ENCODE peak calls at places on chromosome 16, in five cellular contexts. L is tibial artery, F is spleen, W is Peyer's patch, H is IMR-90. N is an unnamed sample. For H3K4me1, the result is how much of the 10 kb centered on the place peaks cover.

GRCh38 chr16:51084074-51084928 is 66.8 kb downstream of the SALL1 start:
- DNase-seq in L (no peak), F (no peak), W (no peak), H (no peak), N (no peak)

GRCh38 chr16:66706506-66706880 is 9.9 kb upstream of the CMTM4 start:
- DNase-seq in L (no peak), F (no peak), W (no peak), H (no peak), N (peak)

GRCh38 chr16:29745126-29745852 is 501 bp downstream of the C16orf54 start:
- DNase-seq in L (no peak), F (peak), W (no peak), H (no peak), N (no peak)

GRCh38 chr16:89049484-89050118 is 44.1 kb upstream of the ACSF3 start:
- DNase-seq in L (no peak), F (peak), W (no peak), H (no peak), N (peak)

GRCh38 chr16:4425378-4426020 is at the start of gene DNAJA3:
- DNase-seq in L (peak), F (peak), W (peak), H (peak), N (peak)

GRCh38 chr16:64964126-64964540 is 157.7 kb downstream of the CDH11 start:
- DNase-seq in L (no peak), F (no peak), W (no peak), H (peak), N (no peak)

GRCh38 chr16:83802135-83802534 is 5.6 kb upstream of the HSBP1 start:
- DNase-seq in L (no peak), F (no peak), W (no peak), H (peak), N (no peak)

GRCh38 chr16:28110479-28110878 is 47.0 kb upstream of the GSG1L start:
- DNase-seq in L (no peak), F (peak), W (no peak), H (no peak), N (no peak)

GRCh38 chr16:84266451-84266850 is 26.6 kb upstream of the KCNG4 start:
- DNase-seq in L (no peak), F (no peak), W (no peak), H (peak), N (peak)

GRCh38 chr16:88566158-88566557 is 4.0 kb upstream of the ZC3H18 start:
- DNase-seq in L (no peak), F (no peak), W (no peak), H (peak), N (no peak)

GRCh38 chr16:56244612-56245011 is 53.3 kb downstream of the GNAO1 start:
- DNase-seq in L (no peak), F (no peak), W (no peak), H (no peak), N (no peak)

GRCh38 chr16:80006175-80006895 is 405.8 kb upstream of the MAF start:
- DNase-seq in L (no peak), F (no peak), W (no peak), H (peak), N (no peak)

GRCh38 chr16:85329059-85329812 is 217.0 kb upstream of the CIBAR2 start:
- DNase-seq in L (no peak), F (no peak), W (peak), H (peak), N (peak)

GRCh38 chr16:24718967-24719521 is 10.4 kb upstream of the TNRC6A start:
- DNase-seq in L (no peak), F (no peak), W (no peak), H (no peak), N (no peak)

GRCh38 chr16:75965504-75966374 is 239.4 kb upstream of the CPHXL start:
- DNase-seq in L (no peak), F (no peak), W (no peak), H (no peak), N (no peak)

GRCh38 chr16:3945751-3946603 is 65.5 kb upstream of the CREBBP start:
- DNase-seq in L (no peak), F (no peak), W (no peak), H (peak), N (no peak)

GRCh38 chr16:77660311-77660710 is 62.0 kb upstream of the NUDT7 start:
- DNase-seq in L (no peak), F (no peak), W (no peak), H (peak), N (no peak)

GRCh38 chr16:3587547-3588110 is 10.4 kb upstream of the NLRC3 start:
- DNase-seq in L (no peak), F (no peak), W (no peak), H (no peak), N (no peak)

GRCh38 chr16:15689290-15689689 is 39.2 kb downstream of the NDE1 start:
- DNase-seq in L (no peak), F (no peak), W (no peak), H (peak), N (no peak)

GRCh38 chr16:83720981-83721380 is 86.8 kb upstream of the HSBP1 start:
- DNase-seq in L (no peak), F (no peak), W (no peak), H (no peak), N (no peak)

GRCh38 chr16:30603945-30604315 is 6.3 kb downstream of the ZNF689 start:
- DNase-seq in L (no peak), F (no peak), W (no peak), H (no peak), N (no peak)

GRCh38 chr16:56331399-56331798 is 93.9 kb downstream of the AMFR start:
- DNase-seq in L (no peak), F (no peak), W (no peak), H (no peak), N (no peak)

GRCh38 chr16:78816499-78817441 is 717.3 kb downstream of the WWOX start:
- DNase-seq in L (peak), F (no peak), W (no peak), H (no peak), N (no peak)

GRCh38 chr16:57956270-57956808 is 14.6 kb downstream of the CNGB1 start:
- DNase-seq in L (no peak), F (no peak), W (no peak), H (no peak), N (no peak)

GRCh38 chr16:17983847-17984639 is 352.5 kb downstream of the NPIPA8 start:
- DNase-seq in L (no peak), F (no peak), W (no peak), H (no peak), N (no peak)

GRCh38 chr16:24721830-24722238 is 7.6 kb upstream of the TNRC6A start:
- DNase-seq in L (no peak), F (no peak), W (no peak), H (no peak), N (no peak)

GRCh38 chr16:53849585-53849984 is 145.6 kb downstream of the FTO start:
- DNase-seq in L (no peak), F (no peak), W (no peak), H (no peak), N (no peak)

GRCh38 chr16:78513838-78514237 is 414.4 kb downstream of the WWOX start:
- DNase-seq in L (no peak), F (no peak), W (no peak), H (no peak), N (no peak)

GRCh38 chr16:22664561-22664997 is 149.4 kb upstream of the HS3ST2 start:
- DNase-seq in L (no peak), F (no peak), W (no peak), H (no peak), N (no peak)

GRCh38 chr16:76277099-76278030 is at the start of gene CNTNAP4:
- DNase-seq in L (peak), F (no peak), W (no peak), H (no peak), N (peak)

GRCh38 chr16:52837251-52837650 is 215.4 kb downstream of the CHD9NB start:
- DNase-seq in L (no peak), F (no peak), W (no peak), H (peak), N (no peak)

GRCh38 chr16:85881436-85881835 is 17.5 kb upstream of the IRF8 start:
- DNase-seq in L (no peak), F (no peak), W (no peak), H (no peak), N (no peak)

GRCh38 chr16:55955845-55956244 is 80.7 kb upstream of the CES5A start:
- DNase-seq in L (no peak), F (no peak), W (no peak), H (no peak), N (peak)

GRCh38 chr16:57797526-57798266 is 4.6 kb downstream of the KIFC3 start:
- DNase-seq in L (no peak), F (no peak), W (peak), H (no peak), N (no peak)

GRCh38 chr16:85162478-85163277 is 50.4 kb upstream of the CIBAR2 start:
- DNase-seq in L (peak), F (no peak), W (no peak), H (peak), N (peak)

GRCh38 chr16:30621765-30622164 is 11.6 kb upstream of the ZNF689 start:
- DNase-seq in L (no peak), F (no peak), W (no peak), H (peak), N (no peak)

GRCh38 chr16:66480265-66481080 is 53.4 kb downstream of the BEAN1 start:
- DNase-seq in L (no peak), F (peak), W (no peak), H (no peak), N (no peak)

GRCh38 chr16:8929086-8929748 is 34.5 kb downstream of the USP7 start:
- DNase-seq in L (no peak), F (no peak), W (no peak), H (no peak), N (peak)
- H3K4me3 ChIP-seq in L (no peak), F (no peak), W (no peak), H (no peak), N (no peak)

GRCh38 chr16:82641336-82641984 is 14.7 kb downstream of the CDH13 start:
- DNase-seq in L (no peak), F (no peak), W (no peak), H (peak), N (no peak)
- TF ChIP-seq CTCF in L (peak), F (no peak), W (peak), H (peak), N (no peak)

DNA sequence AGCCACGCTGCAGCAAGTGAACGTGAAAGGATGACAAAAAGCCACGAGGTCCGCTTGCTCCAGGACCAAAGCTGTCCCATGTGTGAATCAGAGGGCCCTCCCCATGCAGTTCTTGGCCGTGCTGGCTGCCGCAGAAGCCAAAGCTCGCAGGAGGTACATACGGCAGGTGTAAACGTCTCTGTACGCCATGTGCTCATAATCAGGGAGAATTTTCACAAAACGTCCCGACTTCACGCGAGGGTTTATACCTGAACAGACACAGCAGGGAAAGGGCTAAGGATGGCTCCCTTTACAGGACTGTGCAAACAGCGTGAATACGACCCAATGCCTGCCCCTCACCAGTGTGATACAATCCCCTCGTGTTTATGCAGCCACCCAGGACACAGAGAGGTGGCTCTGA is 25.3 kb downstream of the FBXO31 start:
- DNase-seq in L (no peak), F (no peak), W (no peak), H (no peak), N (no peak)
- H3K4me1 ChIP-seq in L (under half), F (under half), W (under half), H (under half), N (under half)

DNA sequence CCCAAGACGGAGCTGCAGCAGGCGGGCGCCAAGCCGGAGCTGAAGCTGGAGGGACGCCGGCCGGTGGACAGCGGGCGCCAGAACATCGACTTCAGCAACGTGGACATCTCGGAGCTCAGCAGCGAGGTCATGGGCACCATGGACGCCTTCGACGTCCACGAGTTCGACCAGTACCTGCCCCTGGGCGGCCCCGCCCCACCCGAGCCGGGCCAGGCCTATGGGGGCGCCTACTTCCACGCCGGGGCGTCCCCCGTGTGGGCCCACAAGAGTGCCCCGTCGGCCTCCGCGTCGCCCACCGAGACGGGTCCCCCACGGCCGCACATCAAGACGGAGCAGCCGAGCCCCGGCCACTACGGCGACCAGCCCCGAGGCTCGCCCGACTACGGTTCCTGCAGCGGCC is 3.2 kb downstream of the SOX8 start:
- DNase-seq in L (no peak), F (no peak), W (no peak), H (no peak), N (no peak)
- H3K4me3 ChIP-seq in L (no peak), F (no peak), W (no peak), H (no peak), N (no peak)

GRCh38 chr16:72856797-72857196 is 191.1 kb downstream of the ZFHX3 start:
- DNase-seq in L (no peak), F (no peak), W (no peak), H (no peak), N (peak)
- TF ChIP-seq CTCF in L (peak), F (no peak), W (peak), H (peak), N (peak)

GRCh38 chr16:8928467-8928957 is 35.2 kb downstream of the USP7 start:
- DNase-seq in L (peak), F (no peak), W (no peak), H (peak), N (no peak)
- H3K4me1 ChIP-seq in L (under half), F (under half), W (under half), H (under half), N (under half)

DNA sequence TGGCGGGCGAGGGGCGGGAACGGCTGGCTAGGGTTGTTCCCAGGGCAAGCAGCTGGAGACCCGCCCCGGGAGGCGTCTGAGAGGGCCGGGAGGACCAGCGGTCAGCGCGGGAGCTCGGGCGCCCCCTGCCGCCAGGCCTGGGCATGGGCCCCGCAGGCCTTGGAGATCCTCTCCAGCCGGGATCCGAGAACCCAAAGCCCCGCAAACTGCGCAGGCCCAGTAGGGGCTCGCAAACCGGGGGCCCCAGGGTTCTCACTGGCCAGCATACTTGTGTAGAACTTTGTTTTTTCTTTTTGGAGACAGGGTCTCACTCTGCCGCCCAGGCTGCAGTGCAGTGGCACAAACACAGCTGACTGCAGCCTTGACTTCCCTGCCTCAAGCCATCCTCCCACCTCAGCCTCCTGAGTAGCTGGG is 20.8 kb upstream of the ZNF423 start:
- DNase-seq in L (peak), F (peak), W (peak), H (no peak), N (peak)
- H3K4me3 ChIP-seq in L (peak), F (no peak), W (peak), H (no peak), N (no peak)

GRCh38 chr16:13915033-13915635 is 4.8 kb upstream of the ERCC4 start:
- DNase-seq in L (no peak), F (no peak), W (no peak), H (no peak), N (no peak)

GRCh38 chr16:13919683-13920509 is at the start of gene ERCC4:
- DNase-seq in L (peak), F (peak), W (peak), H (peak), N (peak)

GRCh38 chr16:13920510-13920818 is 510 bp downstream of the ERCC4 start:
- DNase-seq in L (no peak), F (no peak), W (no peak), H (no peak), N (no peak)

GRCh38 chr16:13921328-13921727 is 1.4 kb downstream of the ERCC4 start:
- DNase-seq in L (no peak), F (no peak), W (no peak), H (no peak), N (no peak)

DNA sequence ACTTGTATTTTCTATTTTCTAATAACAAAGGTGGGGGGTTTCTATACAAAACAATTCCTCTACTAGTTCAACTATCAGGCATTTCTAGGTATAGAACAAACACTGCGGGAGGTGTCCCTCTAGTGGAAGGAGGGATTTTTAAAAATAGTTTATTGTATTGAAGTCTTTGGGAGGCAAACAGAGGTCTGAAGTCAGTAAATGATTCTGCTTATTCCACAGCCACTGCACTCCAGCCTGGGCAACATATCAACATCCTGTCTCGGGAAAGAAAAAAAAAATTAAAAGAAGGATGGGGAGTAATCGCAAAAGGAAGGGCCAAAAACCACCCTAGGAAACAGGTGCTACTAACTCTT is 648 bp upstream of the ERCC4 start:
- DNase-seq in L (no peak), F (no peak), W (no peak), H (peak), N (no peak)
- TF ChIP-seq CTCF in L (no peak), F (no peak), W (no peak), H (peak), N (peak)

DNA sequence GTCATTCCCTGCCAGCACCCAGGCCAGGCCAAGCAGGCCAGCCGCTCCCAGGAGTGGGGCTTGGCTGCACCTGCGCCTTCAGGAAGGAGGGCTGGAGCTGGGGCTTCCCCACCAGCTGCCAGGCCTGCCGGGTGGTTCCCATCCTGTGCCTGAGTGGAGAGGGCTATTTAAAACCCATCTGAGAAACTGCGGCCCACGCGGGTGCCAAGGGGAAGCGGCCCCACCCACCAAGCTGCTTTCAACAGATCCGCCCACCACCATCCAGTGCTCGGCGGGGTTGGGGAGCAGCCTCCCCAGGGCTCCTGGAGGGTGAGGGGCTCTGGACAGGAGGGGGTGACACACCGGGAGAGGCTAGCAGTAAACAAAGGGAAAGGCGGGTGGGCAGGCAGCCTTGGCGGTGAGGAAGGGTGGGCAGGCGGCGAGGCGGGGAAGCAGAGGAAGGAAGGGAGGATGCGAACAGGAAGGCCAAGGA is 3.6 kb downstream of the NTHL1 start:
- DNase-seq in L (peak), F (no peak), W (no peak), H (no peak), N (no peak)
- H3K4me1 ChIP-seq in L (half or more), F (half or more), W (under half), H (under half), N (under half)

N was measured in BE2C.